ENCODE peak calls at places on chromosomes 6 and 20, in four cellular contexts. T is stomach, G is adrenal gland, C is IMR-90. P is an unnamed sample.

GRCh38 chr20:23920936-23921335 is 41.4 kb upstream of the CST5 start:
- DNase-seq in T (no peak), C (no peak), G (no peak), P (no peak)

GRCh38 chr20:9457055-9457454 is 57.3 kb upstream of the LAMP5 start:
- DNase-seq in G (no peak), T (no peak), C (no peak), P (no peak)

GRCh38 chr6:17687136-17687535 is 19.6 kb downstream of the NUP153 start:
- DNase-seq in G (no peak), C (no peak), T (no peak), P (no peak)

GRCh38 chr6:90691823-90692222 is 105.0 kb upstream of the MAP3K7 start:
- DNase-seq in T (no peak), G (no peak), C (no peak), P (no peak)

GRCh38 chr20:61573415-61574305 is 321.6 kb downstream of the CDH4 start:
- DNase-seq in C (no peak), T (no peak), G (no peak), P (no peak)

GRCh38 chr20:46304361-46304760 is 3.9 kb downstream of the CDH22 start:
- DNase-seq in C (peak), G (no peak), T (no peak), P (no peak)

GRCh38 chr6:8731874-8732273 is 296.5 kb upstream of the SLC35B3 start:
- DNase-seq in T (no peak), G (no peak), C (no peak), P (no peak)

GRCh38 chr6:17863971-17864754 is 123.3 kb downstream of the KIF13A start:
- DNase-seq in G (peak), C (peak), T (no peak), P (peak)

GRCh38 chr20:25049261-25050060 is 8.5 kb downstream of the ACSS1 start:
- DNase-seq in G (no peak), C (no peak), T (peak), P (no peak)

GRCh38 chr6:160768101-160768500 is 66.1 kb downstream of the PLG start:
- DNase-seq in C (no peak), G (no peak), T (no peak), P (no peak)

GRCh38 chr6:29942275-29943052 is at the start of gene HLA-A:
- DNase-seq in C (peak), G (peak), T (peak), P (peak)

GRCh38 chr6:36139431-36139830 is 9.1 kb downstream of the MAPK13 start:
- DNase-seq in G (no peak), T (no peak), C (no peak), P (no peak)

GRCh38 chr20:39853664-39854063 is 835.4 kb downstream of the MAFB start:
- DNase-seq in G (no peak), T (no peak), C (peak), P (no peak)

DNA sequence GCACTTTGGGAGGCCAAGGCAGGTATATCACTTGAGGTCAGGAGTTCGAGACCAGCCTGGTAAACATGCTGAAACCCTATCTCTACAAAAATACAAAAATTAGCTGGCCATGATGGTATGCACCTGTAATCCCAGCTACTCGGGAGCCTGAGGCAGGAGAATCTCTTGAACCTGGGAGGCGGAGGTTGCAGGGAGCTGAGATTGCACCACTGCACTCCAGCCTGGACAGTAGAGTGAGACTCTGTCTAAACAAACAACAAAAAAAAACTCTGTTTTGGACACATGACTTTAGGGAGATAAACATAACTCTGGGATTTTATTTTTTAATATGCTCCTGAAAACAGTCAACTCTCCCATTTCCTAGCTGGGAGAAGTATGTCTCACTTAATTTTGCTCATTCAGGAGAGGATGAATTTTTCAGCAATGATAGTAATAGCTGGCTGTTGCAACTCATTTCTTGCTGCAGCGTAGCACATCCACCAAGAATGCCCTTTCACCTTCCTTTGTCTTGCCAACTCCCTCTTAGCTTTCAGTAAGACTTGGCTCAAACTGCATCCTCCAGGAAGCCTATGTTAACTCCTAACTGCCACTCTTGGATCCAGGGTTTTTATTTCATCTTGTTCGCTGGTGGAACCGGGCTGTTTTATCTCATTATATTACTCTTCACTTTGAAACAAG is 24.3 kb downstream of the TOP1 start:
- DNase-seq in G (no peak), T (no peak), C (peak), P (no peak)
- H3K27ac ChIP-seq in G (peak), T (no peak), C (peak), P (peak)

GRCh38 chr6:46684771-46685170 is 2.9 kb upstream of the TDRD6 start:
- DNase-seq in T (no peak), G (no peak), C (peak), P (no peak)
- H3K4me3 ChIP-seq in T (no peak), G (no peak), C (no peak), P (no peak)

GRCh38 chr6:26372308-26373144 is 7.5 kb downstream of the BTN3A2 start:
- DNase-seq in T (no peak), C (no peak), G (no peak), P (no peak)
- H3K27ac ChIP-seq in T (no peak), C (no peak), G (no peak), P (no peak)

GRCh38 chr20:50815162-50815989 is 20.5 kb downstream of the BCAS4 start:
- DNase-seq in T (no peak), G (no peak), C (peak), P (no peak)

GRCh38 chr20:50819344-50819743 is 24.5 kb downstream of the BCAS4 start:
- DNase-seq in G (no peak), T (no peak), C (no peak), P (no peak)

GRCh38 chr20:50820515-50821256 is 25.8 kb downstream of the BCAS4 start:
- DNase-seq in C (no peak), T (no peak), G (no peak), P (no peak)

GRCh38 chr20:50814438-50815161 is 19.7 kb downstream of the BCAS4 start:
- DNase-seq in T (no peak), C (no peak), G (no peak), P (no peak)

GRCh38 chr20:50817776-50818172 is 22.9 kb downstream of the BCAS4 start:
- DNase-seq in T (no peak), G (no peak), C (no peak), P (no peak)
- H3K4me3 ChIP-seq in T (no peak), G (no peak), C (no peak), P (no peak)

GRCh38 chr6:111709615-111710398 is 104.1 kb upstream of the TRAF3IP2 start:
- DNase-seq in G (peak), C (peak), T (peak), P (peak)

GRCh38 chr6:111710911-111711310 is 105.2 kb upstream of the TRAF3IP2 start:
- DNase-seq in G (no peak), T (no peak), C (no peak), P (no peak)

GRCh38 chr6:111709201-111709600 is 103.5 kb upstream of the TRAF3IP2 start:
- DNase-seq in C (no peak), T (no peak), G (no peak), P (no peak)

GRCh38 chr6:111711476-111711875 is 105.8 kb upstream of the TRAF3IP2 start:
- DNase-seq in T (peak), C (no peak), G (no peak), P (peak)

GRCh38 chr6:111710439-111710838 is 104.8 kb upstream of the TRAF3IP2 start:
- DNase-seq in C (no peak), G (no peak), T (no peak), P (no peak)
- H3K27ac ChIP-seq in C (no peak), G (no peak), T (no peak), P (no peak)

DNA sequence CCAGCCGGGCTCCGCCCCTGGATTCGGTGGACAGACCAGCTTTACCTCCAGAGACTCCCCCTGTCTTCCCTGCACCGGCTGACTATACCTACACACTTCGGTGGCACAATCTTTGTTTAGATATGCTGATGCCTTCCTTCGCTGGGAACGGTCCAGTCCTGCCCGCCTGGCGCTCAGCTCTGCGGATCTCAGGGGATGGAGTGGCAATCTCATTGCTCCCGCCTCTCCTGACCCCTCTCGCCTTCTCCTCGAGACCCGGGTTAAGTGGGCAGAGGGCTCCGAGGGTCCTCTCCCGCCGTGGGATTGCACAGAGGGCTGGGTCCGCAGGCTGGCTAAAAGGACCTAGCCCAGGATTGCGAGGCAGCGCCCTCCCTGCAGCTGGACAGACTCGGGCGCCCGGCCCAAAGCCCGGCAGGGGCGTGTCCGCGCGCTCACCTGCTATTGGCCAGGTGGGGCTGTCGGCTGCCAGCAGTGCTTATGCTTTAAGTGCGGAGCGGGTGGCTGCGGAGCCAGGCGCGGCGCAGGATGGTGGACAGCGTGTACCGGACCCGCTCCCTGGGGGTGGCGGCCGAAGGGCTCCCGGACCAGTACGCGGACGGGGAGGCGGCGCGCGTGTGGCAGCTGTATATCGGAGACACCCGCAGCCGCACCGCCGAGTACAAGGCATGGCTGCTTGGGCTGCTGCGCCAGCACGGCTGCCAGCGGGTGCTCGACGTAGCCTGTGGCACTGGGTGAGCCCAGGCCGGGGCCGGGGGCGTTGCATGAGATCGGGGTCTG is at the start of gene GNMT:
- DNase-seq in C (no peak), T (peak), G (peak), P (peak)
- H3K4me3 ChIP-seq in C (peak), T (peak), G (no peak), P (peak)

GRCh38 chr20:35458388-35458787 is 3.0 kb downstream of the CEP250 start:
- DNase-seq in T (no peak), G (no peak), C (no peak), P (no peak)

GRCh38 chr20:35461620-35462019 is 6.2 kb downstream of the CEP250 start:
- DNase-seq in C (peak), T (no peak), G (no peak), P (no peak)

GRCh38 chr20:35465976-35466375 is 10.6 kb downstream of the CEP250 start:
- DNase-seq in G (no peak), C (no peak), T (no peak), P (no peak)

GRCh38 chr20:35463455-35464300 is 8.3 kb downstream of the CEP250 start:
- DNase-seq in G (peak), T (peak), C (peak), P (no peak)

GRCh38 chr20:35462351-35462750 is 7.0 kb downstream of the CEP250 start:
- DNase-seq in G (no peak), T (no peak), C (no peak), P (no peak)
- H3K27ac ChIP-seq in G (no peak), T (no peak), C (no peak), P (no peak)

GRCh38 chr6:137297887-137298286 is 78.7 kb upstream of the IFNGR1 start:
- DNase-seq in C (peak), G (peak), T (no peak), P (no peak)
- H3K4me3 ChIP-seq in C (no peak), G (no peak), T (no peak), P (no peak)